ENCODE peak calls at places on chromosomes 11 and 22, in five cellular contexts. H, D, M, R and B are unnamed samples.

GRCh38 chr22:23509571-23510302 is 70.4 kb downstream of the IGLL1 start:
- DNase-seq in H (no peak), D (no peak), M (no peak), R (peak), B (no peak)

GRCh38 chr11:100639140-100639539 is 47.9 kb upstream of the ARHGAP42 start:
- DNase-seq in H (peak), D (no peak), M (no peak), R (peak), B (no peak)

GRCh38 chr11:289706-290620 is 1.0 kb downstream of the PGGHG start:
- DNase-seq in H (no peak), D (no peak), M (no peak), R (peak), B (peak)

GRCh38 chr11:5591613-5592012 is 4.8 kb upstream of the TRIM6 start:
- DNase-seq in H (no peak), D (peak), M (no peak), R (no peak), B (no peak)

GRCh38 chr11:12276356-12276755 is 101.0 kb upstream of the PARVA start:
- DNase-seq in H (peak), D (no peak), M (no peak), R (no peak), B (no peak)

GRCh38 chr11:10650630-10651029 is 42.9 kb downstream of the IRAG1 start:
- DNase-seq in H (no peak), D (no peak), M (no peak), R (no peak), B (no peak)

GRCh38 chr11:12170984-12171383 is 60.6 kb downstream of the MICAL2 start:
- DNase-seq in H (no peak), D (no peak), M (no peak), R (no peak), B (no peak)

GRCh38 chr22:32847067-32847491 is 45.6 kb downstream of the TIMP3 start:
- DNase-seq in H (no peak), D (no peak), M (no peak), R (peak), B (no peak)

GRCh38 chr11:47406896-47407745 is 1.3 kb upstream of the SLC39A13 start:
- DNase-seq in H (no peak), D (no peak), M (no peak), R (no peak), B (no peak)

GRCh38 chr22:29387921-29388758 is at the start of gene AP1B1:
- DNase-seq in H (peak), D (peak), M (peak), R (peak), B (peak)

GRCh38 chr11:90698238-90698637 is 475.4 kb upstream of the CHORDC1 start:
- DNase-seq in H (no peak), D (no peak), M (no peak), R (no peak), B (no peak)

GRCh38 chr11:113587318-113587739 is 112.1 kb upstream of the DRD2 start:
- DNase-seq in H (no peak), D (no peak), M (no peak), R (no peak), B (no peak)

GRCh38 chr11:5737091-5737490 is 843 bp downstream of the OR56B1 start:
- DNase-seq in H (no peak), D (no peak), M (no peak), R (no peak), B (no peak)

GRCh38 chr11:92769125-92769524 is 200.3 kb upstream of the MTNR1B start:
- DNase-seq in H (no peak), D (no peak), M (no peak), R (no peak), B (no peak)

GRCh38 chr11:116415095-116415494 is 357.7 kb downstream of the BUD13 start:
- DNase-seq in H (no peak), D (no peak), M (no peak), R (no peak), B (no peak)

GRCh38 chr22:44111562-44112155 is 69.1 kb upstream of the PARVG start:
- DNase-seq in H (no peak), D (no peak), M (no peak), R (no peak), B (no peak)

GRCh38 chr22:49968831-49969661 is 8.5 kb downstream of the PIM3 start:
- DNase-seq in H (peak), D (no peak), M (no peak), R (peak), B (no peak)

GRCh38 chr11:123195182-123196059 is at the start of gene CLMP:
- DNase-seq in H (no peak), D (no peak), M (peak), R (peak), B (peak)

GRCh38 chr11:14499178-14499559 is 442 bp downstream of the COPB1 start:
- DNase-seq in H (peak), D (peak), M (peak), R (no peak), B (peak)

GRCh38 chr11:74679513-74679865 is 51.7 kb downstream of the CHRDL2 start:
- DNase-seq in H (no peak), D (no peak), M (no peak), R (no peak), B (no peak)

GRCh38 chr22:34620832-34621231 is 445.1 kb upstream of the ISX start:
- DNase-seq in H (no peak), D (no peak), M (no peak), R (no peak), B (no peak)

GRCh38 chr11:65915101-65915820 is 3.6 kb downstream of the C11orf68 start:
- DNase-seq in H (no peak), D (no peak), M (no peak), R (no peak), B (no peak)

GRCh38 chr22:23579870-23580585 is at the start of gene IGLL1:
- DNase-seq in H (no peak), D (no peak), M (no peak), R (no peak), B (no peak)

GRCh38 chr22:29073618-29074275 is 912 bp downstream of the KREMEN1 start:
- DNase-seq in H (peak), D (peak), M (no peak), R (peak), B (peak)

GRCh38 chr22:25383278-25383820 is 163.9 kb downstream of the CRYBB2 start:
- DNase-seq in H (no peak), D (no peak), M (no peak), R (no peak), B (no peak)

GRCh38 chr22:48938741-48939140 is 888.9 kb downstream of the BRD1 start:
- DNase-seq in H (peak), D (no peak), M (no peak), R (no peak), B (peak)

GRCh38 chr11:7600205-7600775 is 73.0 kb downstream of the CYB5R2 start:
- DNase-seq in H (peak), D (no peak), M (peak), R (no peak), B (peak)

GRCh38 chr11:118156531-118157185 is 4.0 kb upstream of the SCN4B start:
- DNase-seq in H (no peak), D (peak), M (peak), R (no peak), B (no peak)

GRCh38 chr11:13143486-13144297 is 133.9 kb upstream of the BMAL1 start:
- DNase-seq in H (peak), D (no peak), M (no peak), R (no peak), B (peak)

GRCh38 chr11:14687456-14687855 is 43.9 kb downstream of the PDE3B start:
- DNase-seq in H (no peak), D (no peak), M (no peak), R (no peak), B (no peak)

GRCh38 chr22:37887610-37888378 is 18.3 kb upstream of the MICALL1 start:
- DNase-seq in H (no peak), D (no peak), M (no peak), R (peak), B (no peak)

GRCh38 chr11:11916981-11917399 is 75.2 kb downstream of the USP47 start:
- DNase-seq in H (no peak), D (no peak), M (no peak), R (no peak), B (no peak)

GRCh38 chr11:16404781-16405180 is 48.4 kb upstream of the SOX6 start:
- DNase-seq in H (no peak), D (no peak), M (no peak), R (no peak), B (no peak)

GRCh38 chr11:68933605-68934320 is 30.1 kb downstream of the IGHMBP2 start:
- DNase-seq in H (no peak), D (no peak), M (no peak), R (no peak), B (no peak)

GRCh38 chr11:117519170-117519569 is 191.5 kb downstream of the CEP164 start:
- DNase-seq in H (no peak), D (no peak), M (no peak), R (no peak), B (no peak)

GRCh38 chr11:124716596-124716995 is 23.1 kb upstream of the NRGN start:
- DNase-seq in H (no peak), D (no peak), M (no peak), R (no peak), B (no peak)

GRCh38 chr11:124719534-124719933 is 20.2 kb upstream of the NRGN start:
- DNase-seq in H (no peak), D (no peak), M (no peak), R (no peak), B (no peak)

GRCh38 chr11:124718801-124719200 is 20.9 kb upstream of the NRGN start:
- DNase-seq in H (no peak), D (no peak), M (no peak), R (no peak), B (no peak)

GRCh38 chr11:124717421-124717785 is 22.3 kb upstream of the NRGN start:
- DNase-seq in H (no peak), D (no peak), M (no peak), R (no peak), B (no peak)

DNA sequence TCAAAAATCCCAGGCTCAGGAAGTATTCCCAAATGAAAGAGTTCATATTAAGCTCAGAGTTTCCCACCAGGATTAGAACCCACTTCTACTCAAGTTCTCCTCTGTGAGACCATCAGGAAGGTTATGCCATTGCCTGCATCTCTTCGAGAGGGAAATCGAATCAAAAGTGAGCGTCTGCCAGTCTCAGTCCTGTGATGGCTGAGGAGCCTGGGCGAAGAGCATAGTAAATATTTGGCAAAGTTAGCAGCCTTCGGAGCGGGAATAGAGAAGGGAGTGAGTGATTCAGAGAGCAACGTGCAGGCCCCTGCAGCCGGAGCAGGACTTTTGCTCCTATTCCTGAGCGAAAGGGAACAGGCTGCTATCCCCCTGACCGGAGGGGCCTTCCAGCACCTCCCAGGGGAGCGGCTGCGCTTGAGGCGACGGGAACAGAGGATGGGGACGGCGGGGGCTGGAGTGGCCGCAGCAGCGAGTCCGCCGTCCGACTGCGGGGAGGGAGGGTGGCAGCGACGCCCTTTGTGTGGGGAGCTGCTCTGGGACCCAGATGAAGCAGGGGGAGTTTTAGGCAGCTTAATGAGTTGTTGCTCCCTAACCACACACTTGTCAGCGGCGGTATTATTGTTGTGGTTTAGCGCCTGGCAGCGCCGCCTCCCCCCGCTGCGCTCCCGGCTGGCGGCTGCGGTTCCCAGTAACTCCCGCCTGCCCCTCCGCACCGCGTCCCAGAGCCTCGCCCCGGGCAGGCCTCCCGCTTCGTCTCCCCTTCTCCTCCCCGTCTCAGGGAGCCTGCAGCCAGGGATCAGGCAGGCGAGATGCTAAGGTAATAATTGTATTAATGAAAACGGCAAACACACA is 21.7 kb upstream of the NRGN start:
- DNase-seq in H (no peak), D (no peak), M (no peak), R (no peak), B (no peak)
- H3K4me3 ChIP-seq in H (peak), D (no peak), M (peak), R (peak), B (no peak)

GRCh38 chr11:86204356-86204755 is 40.2 kb upstream of the EED start:
- DNase-seq in H (no peak), D (no peak), M (no peak), R (no peak), B (no peak)
- TF ChIP-seq EP300 in H (no peak), D (no peak), M (no peak), R (no peak), B (no peak)

DNA sequence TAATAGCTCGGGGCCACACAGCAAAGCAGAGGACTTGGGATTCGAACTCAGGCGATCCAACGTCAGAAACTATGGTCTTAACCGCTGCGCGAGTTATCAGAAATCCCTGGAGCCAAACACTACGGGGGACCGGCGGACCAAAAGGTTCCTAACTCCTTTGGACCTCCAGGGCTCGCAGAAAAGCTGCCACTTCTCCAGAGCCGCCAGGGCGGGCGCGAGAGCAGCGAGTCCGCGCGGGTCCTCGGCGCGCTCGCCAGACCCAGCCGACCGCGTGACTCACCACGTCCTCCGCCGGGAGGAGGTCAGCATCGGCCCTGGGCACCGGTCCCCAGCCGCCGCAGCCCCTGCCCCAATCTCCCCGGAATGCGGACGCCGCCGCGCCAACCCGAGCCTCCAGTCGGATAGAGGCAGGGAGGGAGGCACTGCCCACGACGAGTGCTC is 6.0 kb upstream of the ALX4 start:
- DNase-seq in H (no peak), D (no peak), M (peak), R (no peak), B (no peak)
- H3K4me3 ChIP-seq in H (peak), D (no peak), M (peak), R (peak), B (peak)

DNA sequence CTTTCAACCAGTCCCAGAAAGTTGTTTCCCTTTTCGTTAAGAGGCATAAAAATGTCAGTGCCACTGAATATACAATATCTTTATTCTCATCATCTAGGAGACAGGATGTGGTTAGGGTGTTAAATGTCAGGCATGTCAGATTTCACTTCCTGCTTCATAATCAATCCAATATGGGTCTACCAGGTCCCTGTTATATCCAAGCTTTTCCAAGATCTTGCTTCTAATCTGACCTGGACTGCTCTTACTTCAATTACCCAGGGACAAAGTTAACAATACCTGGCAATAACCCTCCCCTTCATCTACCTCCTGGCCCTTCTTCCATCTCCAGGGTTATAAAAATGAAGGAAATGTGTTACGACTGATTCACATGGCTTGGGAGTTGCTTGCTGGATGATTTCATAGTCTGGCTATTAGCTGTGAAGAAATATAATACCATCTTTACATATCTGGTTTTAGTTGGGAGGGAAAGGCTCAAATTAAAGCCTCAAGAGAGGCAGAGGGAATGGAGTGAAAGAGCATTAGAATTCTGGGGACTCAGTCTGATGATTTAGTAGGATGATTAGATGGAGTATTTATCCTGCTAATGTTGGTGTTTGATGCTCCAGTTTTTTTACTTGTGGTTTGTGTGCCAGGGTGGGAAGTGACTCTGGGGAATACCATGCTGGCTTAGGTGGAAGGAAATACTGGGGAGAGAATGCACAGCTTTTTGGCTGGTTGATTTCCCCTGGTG is 534.3 kb downstream of the ETS1 start:
- DNase-seq in H (no peak), D (no peak), M (no peak), R (no peak), B (no peak)
- TF ChIP-seq EP300 in H (no peak), D (no peak), M (no peak), R (no peak), B (no peak)

GRCh38 chr11:62921201-62921572 is at the start of gene CHRM1:
- DNase-seq in H (peak), D (no peak), M (no peak), R (no peak), B (peak)
- H3K4me3 ChIP-seq in H (peak), D (no peak), M (peak), R (no peak), B (no peak)

GRCh38 chr22:17352798-17353197 is 16.5 kb upstream of the CECR2 start:
- DNase-seq in H (no peak), D (no peak), M (no peak), R (no peak), B (no peak)
- TF ChIP-seq EP300 in H (no peak), D (no peak), M (no peak), R (no peak), B (no peak)

GRCh38 chr11:95229199-95230053 is 1.6 kb downstream of the SESN3 start:
- DNase-seq in H (no peak), D (no peak), M (no peak), R (no peak), B (no peak)
- H3K4me3 ChIP-seq in H (peak), D (peak), M (peak), R (peak), B (no peak)

GRCh38 chr11:45597116-45597515 is 68.3 kb downstream of the CHST1 start:
- DNase-seq in H (no peak), D (no peak), M (no peak), R (no peak), B (no peak)

GRCh38 chr11:45596571-45596970 is 68.9 kb downstream of the CHST1 start:
- DNase-seq in H (no peak), D (no peak), M (no peak), R (no peak), B (no peak)

GRCh38 chr11:45590743-45591142 is 74.7 kb downstream of the CHST1 start:
- DNase-seq in H (no peak), D (no peak), M (no peak), R (no peak), B (no peak)

GRCh38 chr11:45593992-45594391 is 71.4 kb downstream of the CHST1 start:
- DNase-seq in H (no peak), D (peak), M (no peak), R (no peak), B (no peak)

DNA sequence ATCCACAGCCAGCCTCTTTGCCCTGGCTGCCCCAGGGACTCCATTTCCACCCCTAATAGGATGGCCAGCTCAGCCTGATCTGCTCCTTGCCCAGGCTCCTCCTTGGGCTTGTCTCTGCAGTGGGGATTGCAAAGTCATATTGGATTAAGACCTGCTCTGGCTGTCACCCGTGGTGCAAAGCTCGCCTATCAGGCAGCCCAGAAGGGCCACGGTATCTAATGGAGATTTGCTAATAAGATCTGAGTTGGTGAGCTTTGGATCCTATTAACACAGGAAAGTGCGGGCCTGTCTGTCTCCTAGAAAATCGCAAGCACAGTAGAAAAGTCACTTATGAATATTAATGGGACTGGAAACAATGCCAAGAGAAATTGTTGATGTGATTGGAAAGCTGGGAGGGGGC is 72.8 kb downstream of the CHST1 start:
- DNase-seq in H (no peak), D (no peak), M (no peak), R (no peak), B (no peak)
- TF ChIP-seq EP300 in H (no peak), D (no peak), M (no peak), R (no peak), B (no peak)

GRCh38 chr22:35970601-35971417 is 57.8 kb downstream of the RBFOX2 start:
- DNase-seq in H (no peak), D (no peak), M (no peak), R (no peak), B (no peak)

GRCh38 chr22:35977136-35977535 is 51.5 kb downstream of the RBFOX2 start:
- DNase-seq in H (no peak), D (no peak), M (no peak), R (no peak), B (no peak)

GRCh38 chr22:35973388-35973787 is 55.2 kb downstream of the RBFOX2 start:
- DNase-seq in H (no peak), D (no peak), M (no peak), R (no peak), B (no peak)

GRCh38 chr22:35971418-35972119 is 57.1 kb downstream of the RBFOX2 start:
- DNase-seq in H (no peak), D (no peak), M (no peak), R (no peak), B (no peak)

GRCh38 chr22:35972559-35972958 is 56.1 kb downstream of the RBFOX2 start:
- DNase-seq in H (no peak), D (no peak), M (no peak), R (no peak), B (no peak)
- H3K4me3 ChIP-seq in H (no peak), D (no peak), M (no peak), R (no peak), B (no peak)

GRCh38 chr11:78354741-78355705 is 62.6 kb downstream of the GAB2 start:
- DNase-seq in H (no peak), D (no peak), M (no peak), R (no peak), B (no peak)
- TF ChIP-seq EP300 in H (no peak), D (peak), M (no peak), R (no peak), B (no peak)